ENCODE peak calls at places on chromosomes 11 and 22, in seven cellular contexts. One of them, this sample, is unnamed.
A peak's percentile ranks its signal among the peaks of the same experiment; 100 is the strongest.

GRCh38 chr11:129992161-129992944 is 10.3 kb downstream of the PRDM10 start:
- DNase-seq in kidney: peak; percentile 68
- DNase-seq in Karpas-422: peak; percentile 72
- DNase-seq in adrenal gland: peak; percentile 70
- DNase-seq in lung: peak; percentile 41
- DNase-seq in colonic mucosa: peak; percentile 64
- DNase-seq in fibroblast of lung: peak; percentile 8
- DNase-seq in this sample: no peak

GRCh38 chr22:23119492-23120414 is 22.0 kb downstream of the RSPH14 start:
- DNase-seq in colonic mucosa: no peak
- DNase-seq in adrenal gland: no peak
- DNase-seq in fibroblast of lung: no peak
- DNase-seq in Karpas-422: peak; percentile 56
- DNase-seq in lung: no peak
- DNase-seq in kidney: no peak
- DNase-seq in this sample: no peak

GRCh38 chr22:47393191-47393590 is 630.7 kb downstream of the TBC1D22A start:
- DNase-seq in adrenal gland: no peak
- DNase-seq in kidney: peak; percentile 47
- DNase-seq in fibroblast of lung: no peak
- DNase-seq in colonic mucosa: no peak
- DNase-seq in Karpas-422: no peak
- DNase-seq in lung: no peak
- DNase-seq in this sample: no peak

GRCh38 chr22:31846161-31847115 is 92.6 kb downstream of the DEPDC5 start:
- DNase-seq in Karpas-422: peak; percentile 77
- DNase-seq in fibroblast of lung: peak; percentile 84
- DNase-seq in adrenal gland: no peak
- DNase-seq in colonic mucosa: no peak
- DNase-seq in lung: no peak
- DNase-seq in kidney: no peak
- DNase-seq in this sample: no peak

GRCh38 chr22:24697671-24698082 is 76.8 kb downstream of the PIWIL3 start:
- DNase-seq in Karpas-422: no peak
- DNase-seq in colonic mucosa: peak; percentile 79
- DNase-seq in lung: peak; percentile 76
- DNase-seq in adrenal gland: no peak
- DNase-seq in fibroblast of lung: no peak
- DNase-seq in kidney: peak; percentile 81
- DNase-seq in this sample: peak; percentile 51

GRCh38 chr11:101269390-101269789 is 139.8 kb upstream of the PGR start:
- DNase-seq in kidney: no peak
- DNase-seq in lung: no peak
- DNase-seq in fibroblast of lung: no peak
- DNase-seq in adrenal gland: no peak
- DNase-seq in Karpas-422: no peak
- DNase-seq in colonic mucosa: no peak
- DNase-seq in this sample: no peak

GRCh38 chr11:47923667-47924066 is 56.7 kb upstream of the PTPRJ start:
- DNase-seq in fibroblast of lung: peak; percentile 44
- DNase-seq in colonic mucosa: no peak
- DNase-seq in Karpas-422: no peak
- DNase-seq in lung: peak; percentile 36
- DNase-seq in adrenal gland: peak; percentile 66
- DNase-seq in kidney: no peak
- DNase-seq in this sample: peak; percentile 40

GRCh38 chr22:50250555-50251471 is at the start of gene HDAC10:
- DNase-seq in lung: peak; percentile 81
- DNase-seq in kidney: peak; percentile 92
- DNase-seq in Karpas-422: peak; percentile 97
- DNase-seq in fibroblast of lung: peak; percentile 72
- DNase-seq in adrenal gland: peak; percentile 84
- DNase-seq in colonic mucosa: peak; percentile 90
- DNase-seq in this sample: peak; percentile 84

GRCh38 chr11:73907191-73907590 is 30.4 kb downstream of the PAAF1 start:
- DNase-seq in adrenal gland: peak; percentile 84
- DNase-seq in Karpas-422: no peak
- DNase-seq in colonic mucosa: no peak
- DNase-seq in lung: no peak
- DNase-seq in kidney: no peak
- DNase-seq in fibroblast of lung: no peak
- DNase-seq in this sample: no peak

GRCh38 chr11:106614280-106614679 is 404.0 kb downstream of the GUCY1A2 start:
- DNase-seq in fibroblast of lung: no peak
- DNase-seq in adrenal gland: no peak
- DNase-seq in kidney: no peak
- DNase-seq in lung: no peak
- DNase-seq in Karpas-422: no peak
- DNase-seq in colonic mucosa: no peak
- DNase-seq in this sample: no peak

GRCh38 chr11:73999581-74000306 is 9.1 kb downstream of the UCP3 start:
- DNase-seq in Karpas-422: peak; percentile 69
- DNase-seq in lung: no peak
- DNase-seq in fibroblast of lung: no peak
- DNase-seq in colonic mucosa: no peak
- DNase-seq in kidney: no peak
- DNase-seq in adrenal gland: no peak
- DNase-seq in this sample: no peak

GRCh38 chr22:33519140-33519973 is 400.9 kb downstream of the LARGE1 start:
- DNase-seq in adrenal gland: no peak
- DNase-seq in colonic mucosa: peak; percentile 57
- DNase-seq in Karpas-422: peak; percentile 89
- DNase-seq in lung: peak; percentile 30
- DNase-seq in fibroblast of lung: peak; percentile 68
- DNase-seq in kidney: no peak
- DNase-seq in this sample: no peak

GRCh38 chr11:125871391-125872137 is 15.9 kb upstream of the HYLS1 start:
- DNase-seq in fibroblast of lung: peak; percentile 34
- DNase-seq in Karpas-422: peak; percentile 78
- DNase-seq in adrenal gland: no peak
- DNase-seq in kidney: no peak
- DNase-seq in colonic mucosa: no peak
- DNase-seq in lung: no peak
- DNase-seq in this sample: no peak

GRCh38 chr22:29112680-29113079 is 39.8 kb downstream of the KREMEN1 start:
- DNase-seq in colonic mucosa: no peak
- DNase-seq in kidney: no peak
- DNase-seq in adrenal gland: no peak
- DNase-seq in lung: no peak
- DNase-seq in Karpas-422: no peak
- DNase-seq in fibroblast of lung: no peak
- DNase-seq in this sample: no peak

GRCh38 chr22:25777870-25778269 is 35.9 kb downstream of the MYO18B start:
- DNase-seq in fibroblast of lung: peak; percentile 58
- DNase-seq in Karpas-422: peak; percentile 69
- DNase-seq in adrenal gland: peak; percentile 69
- DNase-seq in lung: no peak
- DNase-seq in kidney: no peak
- DNase-seq in colonic mucosa: peak; percentile 23
- DNase-seq in this sample: no peak

GRCh38 chr11:86916330-86916729 is 38.9 kb downstream of the FZD4 start:
- DNase-seq in colonic mucosa: no peak
- DNase-seq in fibroblast of lung: peak; percentile 66
- DNase-seq in Karpas-422: no peak
- DNase-seq in kidney: no peak
- DNase-seq in lung: no peak
- DNase-seq in adrenal gland: no peak
- DNase-seq in this sample: no peak

GRCh38 chr11:86917577-86917976 is 37.6 kb downstream of the FZD4 start:
- DNase-seq in Karpas-422: no peak
- DNase-seq in colonic mucosa: no peak
- DNase-seq in kidney: no peak
- DNase-seq in lung: no peak
- DNase-seq in fibroblast of lung: no peak
- DNase-seq in adrenal gland: no peak
- DNase-seq in this sample: no peak

GRCh38 chr11:86922225-86922624 is 33.0 kb downstream of the FZD4 start:
- DNase-seq in adrenal gland: no peak
- DNase-seq in lung: no peak
- DNase-seq in kidney: no peak
- DNase-seq in colonic mucosa: no peak
- DNase-seq in fibroblast of lung: no peak
- DNase-seq in Karpas-422: no peak
- DNase-seq in this sample: no peak

GRCh38 chr11:86918943-86919342 is 36.3 kb downstream of the FZD4 start:
- DNase-seq in colonic mucosa: no peak
- DNase-seq in kidney: no peak
- DNase-seq in fibroblast of lung: no peak
- DNase-seq in Karpas-422: no peak
- DNase-seq in adrenal gland: no peak
- DNase-seq in lung: no peak
- DNase-seq in this sample: no peak

DNA sequence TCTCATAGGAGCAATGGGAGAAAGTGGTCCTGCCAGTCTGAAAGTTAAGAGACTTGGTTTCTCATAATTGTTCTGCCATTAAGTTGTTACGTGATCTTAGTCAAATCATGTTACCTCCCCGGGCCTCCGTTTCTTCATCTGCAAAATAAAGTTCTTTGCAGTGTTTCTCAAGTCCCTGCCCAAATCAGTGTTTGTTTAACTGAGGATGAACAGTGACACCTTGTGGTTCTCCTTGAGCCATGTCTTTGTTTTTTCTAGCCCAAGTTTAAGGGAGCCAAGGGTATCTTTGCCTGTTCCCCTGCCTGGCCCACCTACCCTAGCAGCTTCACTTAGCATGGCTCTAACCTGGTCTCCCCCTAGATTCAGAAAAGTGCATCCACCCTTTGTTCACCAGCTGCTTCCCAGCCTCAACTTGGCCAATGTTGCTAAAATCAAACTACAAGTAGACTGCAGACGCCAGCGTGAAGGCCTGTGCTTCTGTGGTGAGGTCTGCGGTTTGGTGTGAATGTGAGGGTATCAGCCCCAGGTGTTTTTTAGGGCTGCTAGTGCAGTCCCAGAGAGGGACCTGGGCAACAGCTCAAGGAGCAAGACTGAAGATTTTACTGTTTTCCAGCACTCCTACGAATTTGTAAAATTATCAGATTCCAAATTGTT is 35.5 kb downstream of the FZD4 start:
- DNase-seq in kidney: no peak
- DNase-seq in colonic mucosa: no peak
- DNase-seq in lung: no peak
- DNase-seq in Karpas-422: peak; percentile 91
- DNase-seq in adrenal gland: no peak
- DNase-seq in fibroblast of lung: peak; percentile 86
- DNase-seq in this sample: no peak
- H3K27ac ChIP-seq in kidney: no peak overlapping the region
- H3K27ac ChIP-seq in colonic mucosa: no peak overlapping the region
- H3K27ac ChIP-seq in lung: no peak overlapping the region
- H3K27ac ChIP-seq in Karpas-422: no peak overlapping the region
- H3K27ac ChIP-seq in adrenal gland: no peak overlapping the region
- H3K27ac ChIP-seq in fibroblast of lung: no peak overlapping the region
- H3K27ac ChIP-seq in this sample: peak overlapping the region; percentile 83

GRCh38 chr11:442611-443081 is 835 bp upstream of the ANO9 start:
- DNase-seq in adrenal gland: no peak
- DNase-seq in lung: no peak
- DNase-seq in colonic mucosa: no peak
- DNase-seq in kidney: peak; percentile 63
- DNase-seq in Karpas-422: no peak
- DNase-seq in fibroblast of lung: no peak
- DNase-seq in this sample: no peak

GRCh38 chr11:439315-440064 is 2.3 kb downstream of the ANO9 start:
- DNase-seq in colonic mucosa: no peak
- DNase-seq in fibroblast of lung: no peak
- DNase-seq in kidney: peak; percentile 73
- DNase-seq in lung: no peak
- DNase-seq in adrenal gland: no peak
- DNase-seq in Karpas-422: no peak
- DNase-seq in this sample: no peak

GRCh38 chr11:441418-442274 is at the start of gene ANO9:
- DNase-seq in adrenal gland: no peak
- DNase-seq in colonic mucosa: peak; percentile 86
- DNase-seq in lung: peak; percentile 67
- DNase-seq in Karpas-422: peak; percentile 56
- DNase-seq in fibroblast of lung: no peak
- DNase-seq in kidney: peak; percentile 85
- DNase-seq in this sample: no peak

GRCh38 chr11:440065-441042 is 1.5 kb downstream of the ANO9 start:
- DNase-seq in fibroblast of lung: peak; percentile 13
- DNase-seq in colonic mucosa: peak; percentile 68
- DNase-seq in kidney: peak; percentile 64
- DNase-seq in adrenal gland: no peak
- DNase-seq in lung: no peak
- DNase-seq in Karpas-422: peak; percentile 51
- DNase-seq in this sample: no peak

GRCh38 chr11:441043-441417 is 781 bp downstream of the ANO9 start:
- DNase-seq in Karpas-422: no peak
- DNase-seq in fibroblast of lung: no peak
- DNase-seq in lung: no peak
- DNase-seq in kidney: no peak
- DNase-seq in adrenal gland: no peak
- DNase-seq in colonic mucosa: no peak
- DNase-seq in this sample: no peak
- H3K4me3 ChIP-seq in Karpas-422: no peak overlapping the region
- H3K4me3 ChIP-seq in fibroblast of lung: no peak overlapping the region
- H3K4me3 ChIP-seq in lung: no peak overlapping the region
- H3K4me3 ChIP-seq in kidney: no peak overlapping the region
- H3K4me3 ChIP-seq in adrenal gland: no peak overlapping the region
- H3K4me3 ChIP-seq in colonic mucosa: peak overlapping the region; percentile 49
- H3K4me3 ChIP-seq in this sample: no peak overlapping the region

GRCh38 chr11:128481135-128481534 is 106.2 kb downstream of the ETS1 start:
- DNase-seq in colonic mucosa: no peak
- DNase-seq in fibroblast of lung: peak; percentile 97
- DNase-seq in Karpas-422: no peak
- DNase-seq in adrenal gland: no peak
- DNase-seq in lung: no peak
- DNase-seq in kidney: no peak
- DNase-seq in this sample: no peak
- H3K4me1 ChIP-seq in colonic mucosa: peaks cover 2% of the 10 kb centered on the region
- H3K4me1 ChIP-seq in fibroblast of lung: peaks cover 32% of the 10 kb centered on the region
- H3K4me1 ChIP-seq in Karpas-422: peaks cover 99% of the 10 kb centered on the region
- H3K4me1 ChIP-seq in adrenal gland: peaks cover 40% of the 10 kb centered on the region
- H3K4me1 ChIP-seq in lung: peaks cover 51% of the 10 kb centered on the region
- H3K4me1 ChIP-seq in kidney: peaks cover 27% of the 10 kb centered on the region
- H3K4me1 ChIP-seq in this sample: peaks cover 98% of the 10 kb centered on the region

DNA sequence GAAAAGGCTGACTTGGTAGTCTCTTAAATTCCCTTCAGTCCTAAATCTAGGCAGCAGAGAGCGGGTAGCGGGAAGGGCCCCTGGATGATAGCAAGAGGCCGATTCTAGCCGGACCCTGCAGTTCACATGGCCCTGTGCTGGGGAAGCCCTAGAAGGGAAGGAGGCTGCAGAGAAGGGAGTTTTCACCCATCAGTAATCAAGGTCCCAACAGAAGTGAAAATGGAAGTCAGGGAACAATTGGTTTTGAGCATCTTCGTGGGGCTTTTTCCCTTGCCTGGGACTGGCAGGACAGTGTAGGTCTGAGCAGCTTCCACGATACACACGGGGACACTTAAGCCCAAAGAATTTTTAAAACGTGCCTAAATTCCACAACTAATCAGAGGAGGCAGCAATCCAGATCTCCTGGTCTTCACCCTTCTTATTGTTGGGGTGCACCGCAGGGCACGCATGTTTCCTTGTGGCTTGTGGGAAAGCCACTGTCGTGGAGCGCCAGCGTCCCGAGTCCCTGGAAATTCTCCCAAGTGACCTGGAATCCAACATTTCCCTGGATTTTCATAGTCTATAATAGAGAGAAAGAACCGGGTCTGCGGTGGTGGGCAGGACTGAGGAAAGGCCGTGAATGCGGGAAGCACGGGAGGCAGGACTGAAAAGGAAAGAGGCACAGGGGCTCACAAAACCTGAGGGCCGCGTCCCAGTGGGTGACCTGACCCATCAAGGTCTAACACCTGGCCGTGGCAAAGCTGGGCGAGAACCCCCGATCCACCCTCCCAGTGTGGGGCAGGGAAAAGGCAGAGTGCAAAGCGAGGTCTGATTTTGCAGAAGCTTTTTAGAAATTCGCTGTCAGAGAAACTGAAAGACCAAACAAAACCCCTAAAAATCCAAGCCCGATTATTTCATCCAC is 832 bp upstream of the OAF start:
- DNase-seq in kidney: no peak
- DNase-seq in Karpas-422: no peak
- DNase-seq in adrenal gland: no peak
- DNase-seq in fibroblast of lung: no peak
- DNase-seq in lung: no peak
- DNase-seq in colonic mucosa: no peak
- DNase-seq in this sample: no peak
- H3K27ac ChIP-seq in kidney: no peak overlapping the region
- H3K27ac ChIP-seq in Karpas-422: no peak overlapping the region
- H3K27ac ChIP-seq in adrenal gland: peak overlapping the region; percentile 90
- H3K27ac ChIP-seq in fibroblast of lung: peak overlapping the region; percentile 85
- H3K27ac ChIP-seq in lung: no peak overlapping the region
- H3K27ac ChIP-seq in colonic mucosa: peak overlapping the region; percentile 79
- H3K27ac ChIP-seq in this sample: peak overlapping the region; percentile 88

This sample was measured in left ventricle myocardium inferior.